ENCODE peak calls at places on chromosome 20, in seven cellular contexts. U is uterus, L is A673, G is thoracic aorta, B is heart left ventricle, V is heart right ventricle, M is stomach. Y is an unnamed sample.

GRCh38 chr20:15930324-15931305 is 642.6 kb downstream of the KIF16B start:
- DNase-seq in L (no peak), M (no peak), U (no peak), V (no peak), G (no peak), B (no peak), Y (no peak)

GRCh38 chr20:58173930-58174707 is 54.3 kb downstream of the ANKRD60 start:
- DNase-seq in U (peak; percentile 39), V (peak; percentile 9), B (no peak), L (no peak), M (no peak), G (no peak), Y (peak; percentile 64)

GRCh38 chr20:52269327-52269726 is 77.7 kb upstream of the ZFP64 start:
- DNase-seq in B (no peak), G (no peak), V (no peak), M (no peak), U (no peak), L (peak; percentile 93), Y (no peak)

GRCh38 chr20:46552460-46553420 is 2.3 kb upstream of the OCSTAMP start:
- DNase-seq in G (no peak), B (no peak), U (no peak), V (no peak), M (no peak), L (no peak), Y (no peak)

GRCh38 chr20:59299961-59300340 is 460 bp upstream of the EDN3 start:
- DNase-seq in G (no peak), U (no peak), V (no peak), B (no peak), L (no peak), M (no peak), Y (no peak)

GRCh38 chr20:24134284-24134683 is 145.7 kb upstream of the GGTLC1 start:
- DNase-seq in M (no peak), G (no peak), U (no peak), L (no peak), B (no peak), V (no peak), Y (no peak)

GRCh38 chr20:45727044-45727443 is 4.9 kb downstream of the SPINT4 start:
- DNase-seq in M (no peak), B (no peak), V (no peak), L (no peak), U (no peak), G (no peak), Y (no peak)

GRCh38 chr20:48904566-48905321 is 16.8 kb upstream of the ARFGEF2 start:
- DNase-seq in L (peak; percentile 88), G (no peak), V (peak; percentile 56), U (peak; percentile 56), M (peak; percentile 67), B (no peak), Y (peak; percentile 59)

GRCh38 chr20:48928832-48929725 is 7.6 kb downstream of the ARFGEF2 start:
- DNase-seq in M (no peak), V (peak; percentile 33), B (no peak), L (no peak), G (no peak), U (no peak), Y (no peak)

GRCh38 chr20:57180385-57180784 is 86.1 kb downstream of the BMP7 start:
- DNase-seq in G (no peak), B (no peak), M (no peak), V (no peak), U (no peak), L (no peak), Y (no peak)

GRCh38 chr20:47358052-47358671 is 1.7 kb upstream of the ZMYND8 start:
- DNase-seq in B (no peak), G (no peak), M (no peak), L (no peak), V (peak; percentile 17), U (no peak), Y (no peak)

GRCh38 chr20:36214684-36215256 is 21.5 kb upstream of the AAR2 start:
- DNase-seq in M (no peak), G (no peak), L (peak; percentile 47), V (no peak), B (no peak), U (no peak), Y (no peak)

GRCh38 chr20:34675993-34676641 is 775 bp downstream of the PIGU start:
- DNase-seq in G (no peak), V (no peak), U (no peak), L (no peak), M (no peak), B (no peak), Y (no peak)

GRCh38 chr20:13342469-13343242 is 121.6 kb downstream of the ISM1 start:
- DNase-seq in V (no peak), M (no peak), U (no peak), G (no peak), B (no peak), L (no peak), Y (no peak)

GRCh38 chr20:34680586-34680985 is 3.7 kb upstream of the PIGU start:
- DNase-seq in G (no peak), U (no peak), L (no peak), B (no peak), M (no peak), V (no peak), Y (no peak)

GRCh38 chr20:32079655-32080109 is 27.6 kb downstream of the HCK start:
- DNase-seq in G (no peak), V (no peak), L (no peak), B (no peak), U (no peak), M (no peak), Y (no peak)

GRCh38 chr20:39298566-39299501 is 336.7 kb downstream of the DHX35 start:
- DNase-seq in U (no peak), M (no peak), B (no peak), V (no peak), G (no peak), L (no peak), Y (no peak)

GRCh38 chr20:50406610-50407136 is 103.5 kb upstream of the PTPN1 start:
- DNase-seq in B (no peak), L (no peak), G (no peak), U (no peak), M (no peak), V (no peak), Y (no peak)

GRCh38 chr20:48051810-48052491 is 266.7 kb upstream of the SULF2 start:
- DNase-seq in M (no peak), L (peak; percentile 82), U (no peak), G (no peak), B (no peak), V (no peak), Y (peak; percentile 69)

GRCh38 chr20:38894091-38894847 is 31.9 kb upstream of the FAM83D start:
- DNase-seq in B (peak; percentile 60), M (no peak), L (peak; percentile 23), G (no peak), U (no peak), V (peak; percentile 38), Y (no peak)

GRCh38 chr20:58697201-58697866 is 4.7 kb downstream of the NPEPL1 start:
- DNase-seq in L (no peak), M (no peak), V (no peak), B (peak; percentile 56), G (no peak), U (peak; percentile 8), Y (no peak)

GRCh38 chr20:1370548-1371110 is 22.2 kb downstream of the FKBP1A start:
- DNase-seq in G (no peak), L (no peak), U (no peak), M (no peak), B (no peak), V (no peak), Y (no peak)

GRCh38 chr20:22583773-22584629 is at the start of gene FOXA2:
- DNase-seq in B (no peak), V (no peak), G (no peak), U (no peak), L (no peak), M (peak; percentile 85), Y (no peak)

GRCh38 chr20:17967595-17968365 is 814 bp downstream of the SNX5 start:
- DNase-seq in V (peak; percentile 37), B (no peak), L (no peak), G (no peak), M (peak; percentile 30), U (no peak), Y (no peak)
- H3K4me1 ChIP-seq in V (peaks cover 80% of the 10 kb centered on the region), B (peaks cover 33% of the 10 kb centered on the region), L (peaks cover 39% of the 10 kb centered on the region), G (peaks cover 38% of the 10 kb centered on the region), M (peaks cover 55% of the 10 kb centered on the region), U (peaks cover 9% of the 10 kb centered on the region), Y (peaks cover 12% of the 10 kb centered on the region)

GRCh38 chr20:63765082-63765873 is 25.7 kb downstream of the SLC2A4RG start:
- DNase-seq in V (no peak), G (no peak), U (no peak), B (peak; percentile 26), L (no peak), M (no peak), Y (no peak)
- TF ChIP-seq CTCF in V (no peak), G (no peak), U (no peak), B (no peak), L (no peak), M (no peak), Y (no peak)

DNA sequence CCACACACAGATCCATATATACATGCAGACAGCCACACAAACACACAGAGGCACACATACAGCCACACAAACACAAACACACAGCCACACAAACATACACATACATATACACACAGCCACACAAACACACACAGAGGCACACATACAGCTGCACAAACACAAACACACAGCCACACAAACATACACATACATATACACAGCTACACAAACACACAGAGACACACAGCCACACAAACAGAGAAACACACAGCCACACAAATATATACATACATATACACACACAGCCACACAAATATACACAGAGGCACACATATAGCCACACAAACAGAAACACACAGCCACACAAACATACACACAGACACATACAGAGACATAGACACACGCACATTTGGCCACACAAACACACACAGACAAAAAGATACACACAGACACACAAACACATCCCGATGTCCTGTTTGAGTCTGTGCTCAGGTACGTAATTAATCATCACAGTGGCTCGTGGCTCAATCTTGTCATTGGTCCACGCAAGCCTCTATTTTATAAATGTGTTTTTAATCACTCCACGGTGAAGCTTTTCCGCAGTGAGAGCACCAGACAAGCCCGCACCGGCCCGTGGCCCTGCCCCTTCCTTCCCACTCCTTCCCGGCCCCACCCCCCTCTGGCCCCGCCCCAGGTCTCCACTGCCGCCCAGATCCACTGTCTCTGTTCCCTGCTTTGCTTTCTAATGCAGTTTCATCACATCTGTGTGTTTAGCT is 135.3 kb downstream of the CDH4 start:
- DNase-seq in U (no peak), M (no peak), G (no peak), L (peak; percentile 78), V (no peak), B (no peak), Y (peak; percentile 52)
- H3K4me3 ChIP-seq in U (no peak overlapping the region), M (no peak overlapping the region), G (no peak overlapping the region), L (peak overlapping the region; percentile 26), V (no peak overlapping the region), B (no peak overlapping the region), Y (no peak overlapping the region)

GRCh38 chr20:53907968-53908751 is 162.2 kb downstream of the BCAS1 start:
- DNase-seq in L (no peak), B (no peak), U (no peak), M (no peak), V (no peak), G (no peak), Y (no peak)
- H3K4me1 ChIP-seq in L (no peaks in the 10 kb centered on the region), B (no peaks in the 10 kb centered on the region), U (no peaks in the 10 kb centered on the region), M (no peaks in the 10 kb centered on the region), V (peaks cover 9% of the 10 kb centered on the region), G (no peaks in the 10 kb centered on the region), Y (no peaks in the 10 kb centered on the region)

GRCh38 chr20:208937-209566 is 18.0 kb upstream of the DEFB129 start:
- DNase-seq in B (no peak), L (peak; percentile 69), U (no peak), M (no peak), G (no peak), V (peak; percentile 9), Y (peak; percentile 10)
- TF ChIP-seq CTCF in B (peak; percentile 45), L (peak; percentile 76), U (peak; percentile 54), M (no peak), G (peak; percentile 23), V (peak; percentile 60), Y (peak; percentile 65)

Y was measured in BE2C.